ENCODE peak calls at places on chromosome 21, in eight cellular contexts. One of them, this sample, is unnamed.

GRCh38 chr21:33951276-33952178 is 35.9 kb upstream of the ATP5PO start:
- DNase-seq in iPS DF 6.9: no peak
- DNase-seq in OCI-LY7: peak; percentile 18
- DNase-seq in left ventricle myocardium inferior: no peak
- DNase-seq in adrenal gland: no peak
- DNase-seq in sigmoid colon: no peak
- DNase-seq in thoracic aorta: no peak
- DNase-seq in fibroblast of lung: peak; percentile 43
- DNase-seq in this sample: no peak

GRCh38 chr21:27418338-27418737 is 451.4 kb upstream of the ADAMTS5 start:
- DNase-seq in iPS DF 6.9: no peak
- DNase-seq in OCI-LY7: no peak
- DNase-seq in left ventricle myocardium inferior: no peak
- DNase-seq in adrenal gland: no peak
- DNase-seq in sigmoid colon: no peak
- DNase-seq in thoracic aorta: no peak
- DNase-seq in fibroblast of lung: no peak
- DNase-seq in this sample: no peak

GRCh38 chr21:43957629-43958362 is 54.3 kb upstream of the TRAPPC10 start:
- DNase-seq in iPS DF 6.9: no peak
- DNase-seq in OCI-LY7: no peak
- DNase-seq in left ventricle myocardium inferior: no peak
- DNase-seq in adrenal gland: no peak
- DNase-seq in sigmoid colon: no peak
- DNase-seq in thoracic aorta: no peak
- DNase-seq in fibroblast of lung: no peak
- DNase-seq in this sample: no peak

GRCh38 chr21:43866659-43867331 is 1.8 kb downstream of the AGPAT3 start:
- DNase-seq in iPS DF 6.9: no peak
- DNase-seq in OCI-LY7: no peak
- DNase-seq in left ventricle myocardium inferior: no peak
- DNase-seq in adrenal gland: no peak
- DNase-seq in sigmoid colon: no peak
- DNase-seq in thoracic aorta: no peak
- DNase-seq in fibroblast of lung: no peak
- DNase-seq in this sample: no peak

GRCh38 chr21:38544681-38545080 is 46.4 kb upstream of the ERG start:
- DNase-seq in iPS DF 6.9: no peak
- DNase-seq in OCI-LY7: no peak
- DNase-seq in left ventricle myocardium inferior: no peak
- DNase-seq in adrenal gland: no peak
- DNase-seq in sigmoid colon: no peak
- DNase-seq in thoracic aorta: no peak
- DNase-seq in fibroblast of lung: peak; percentile 60
- DNase-seq in this sample: no peak

GRCh38 chr21:19908386-19908785 is 1089.8 kb upstream of the NCAM2 start:
- DNase-seq in iPS DF 6.9: no peak
- DNase-seq in OCI-LY7: no peak
- DNase-seq in left ventricle myocardium inferior: no peak
- DNase-seq in adrenal gland: no peak
- DNase-seq in sigmoid colon: no peak
- DNase-seq in thoracic aorta: no peak
- DNase-seq in fibroblast of lung: no peak
- DNase-seq in this sample: no peak

GRCh38 chr21:28479660-28480059 is 513.0 kb downstream of the LTN1 start:
- DNase-seq in iPS DF 6.9: no peak
- DNase-seq in OCI-LY7: no peak
- DNase-seq in left ventricle myocardium inferior: no peak
- DNase-seq in adrenal gland: no peak
- DNase-seq in sigmoid colon: no peak
- DNase-seq in thoracic aorta: no peak
- DNase-seq in fibroblast of lung: no peak
- DNase-seq in this sample: no peak

GRCh38 chr21:37060296-37060695 is 12.6 kb downstream of the PIGP start:
- DNase-seq in iPS DF 6.9: no peak
- DNase-seq in OCI-LY7: peak; percentile 26
- DNase-seq in left ventricle myocardium inferior: no peak
- DNase-seq in adrenal gland: peak; percentile 61
- DNase-seq in sigmoid colon: no peak
- DNase-seq in thoracic aorta: no peak
- DNase-seq in fibroblast of lung: peak; percentile 96
- DNase-seq in this sample: peak; percentile 89

GRCh38 chr21:32916522-32917099 is 109.1 kb upstream of the OLIG2 start:
- DNase-seq in iPS DF 6.9: no peak
- DNase-seq in OCI-LY7: peak; percentile 31
- DNase-seq in left ventricle myocardium inferior: no peak
- DNase-seq in adrenal gland: no peak
- DNase-seq in sigmoid colon: no peak
- DNase-seq in thoracic aorta: no peak
- DNase-seq in fibroblast of lung: no peak
- DNase-seq in this sample: no peak

GRCh38 chr21:34552324-34553198 is 40.6 kb upstream of the KCNE1 start:
- DNase-seq in iPS DF 6.9: no peak
- DNase-seq in OCI-LY7: no peak
- DNase-seq in left ventricle myocardium inferior: no peak
- DNase-seq in adrenal gland: no peak
- DNase-seq in sigmoid colon: no peak
- DNase-seq in thoracic aorta: no peak
- DNase-seq in fibroblast of lung: no peak
- DNase-seq in this sample: peak; percentile 53

GRCh38 chr21:15301014-15301413 is 236.2 kb upstream of the NRIP1 start:
- DNase-seq in iPS DF 6.9: no peak
- DNase-seq in OCI-LY7: peak; percentile 51
- DNase-seq in left ventricle myocardium inferior: no peak
- DNase-seq in adrenal gland: no peak
- DNase-seq in sigmoid colon: no peak
- DNase-seq in thoracic aorta: no peak
- DNase-seq in fibroblast of lung: peak; percentile 78
- DNase-seq in this sample: no peak

GRCh38 chr21:28636988-28637691 is 355.5 kb downstream of the LTN1 start:
- DNase-seq in iPS DF 6.9: no peak
- DNase-seq in OCI-LY7: no peak
- DNase-seq in left ventricle myocardium inferior: no peak
- DNase-seq in adrenal gland: no peak
- DNase-seq in sigmoid colon: no peak
- DNase-seq in thoracic aorta: no peak
- DNase-seq in fibroblast of lung: peak; percentile 98
- DNase-seq in this sample: peak; percentile 81

GRCh38 chr21:19246018-19246417 is 842.4 kb upstream of the TMPRSS15 start:
- DNase-seq in iPS DF 6.9: no peak
- DNase-seq in OCI-LY7: no peak
- DNase-seq in left ventricle myocardium inferior: no peak
- DNase-seq in adrenal gland: no peak
- DNase-seq in sigmoid colon: no peak
- DNase-seq in thoracic aorta: no peak
- DNase-seq in fibroblast of lung: no peak
- DNase-seq in this sample: no peak

GRCh38 chr21:16587141-16587570 is 857.4 kb downstream of the USP25 start:
- DNase-seq in iPS DF 6.9: no peak
- DNase-seq in OCI-LY7: no peak
- DNase-seq in left ventricle myocardium inferior: peak; percentile 53
- DNase-seq in adrenal gland: peak; percentile 89
- DNase-seq in sigmoid colon: peak; percentile 69
- DNase-seq in thoracic aorta: no peak
- DNase-seq in fibroblast of lung: peak; percentile 82
- DNase-seq in this sample: no peak

GRCh38 chr21:23438081-23438480 is 2169.2 kb downstream of the MRPL39 start:
- DNase-seq in iPS DF 6.9: no peak
- DNase-seq in OCI-LY7: no peak
- DNase-seq in left ventricle myocardium inferior: no peak
- DNase-seq in adrenal gland: no peak
- DNase-seq in sigmoid colon: no peak
- DNase-seq in thoracic aorta: no peak
- DNase-seq in fibroblast of lung: no peak
- DNase-seq in this sample: no peak
- H3K4me1 ChIP-seq in iPS DF 6.9: no peaks in the 10 kb centered on the region
- H3K4me1 ChIP-seq in OCI-LY7: no peaks in the 10 kb centered on the region
- H3K4me1 ChIP-seq in left ventricle myocardium inferior: no peaks in the 10 kb centered on the region
- H3K4me1 ChIP-seq in adrenal gland: no peaks in the 10 kb centered on the region
- H3K4me1 ChIP-seq in sigmoid colon: no peaks in the 10 kb centered on the region
- H3K4me1 ChIP-seq in thoracic aorta: no peaks in the 10 kb centered on the region
- H3K4me1 ChIP-seq in fibroblast of lung: no peaks in the 10 kb centered on the region
- H3K4me1 ChIP-seq in this sample: no peaks in the 10 kb centered on the region

GRCh38 chr21:31729622-31730343 is 2.1 kb downstream of the SCAF4 start:
- DNase-seq in iPS DF 6.9: no peak
- DNase-seq in OCI-LY7: no peak
- DNase-seq in left ventricle myocardium inferior: no peak
- DNase-seq in adrenal gland: no peak
- DNase-seq in sigmoid colon: no peak
- DNase-seq in thoracic aorta: no peak
- DNase-seq in fibroblast of lung: no peak
- DNase-seq in this sample: no peak
- H3K4me1 ChIP-seq in iPS DF 6.9: peaks cover 8% of the 10 kb centered on the region
- H3K4me1 ChIP-seq in OCI-LY7: peaks cover 50% of the 10 kb centered on the region
- H3K4me1 ChIP-seq in left ventricle myocardium inferior: peaks cover 82% of the 10 kb centered on the region
- H3K4me1 ChIP-seq in adrenal gland: no peaks in the 10 kb centered on the region
- H3K4me1 ChIP-seq in sigmoid colon: peaks cover 65% of the 10 kb centered on the region
- H3K4me1 ChIP-seq in thoracic aorta: peaks cover 32% of the 10 kb centered on the region
- H3K4me1 ChIP-seq in fibroblast of lung: peaks cover 18% of the 10 kb centered on the region
- H3K4me1 ChIP-seq in this sample: peaks cover 33% of the 10 kb centered on the region

GRCh38 chr21:26125433-26126167 is 45.0 kb downstream of the APP start:
- DNase-seq in iPS DF 6.9: no peak
- DNase-seq in OCI-LY7: no peak
- DNase-seq in left ventricle myocardium inferior: no peak
- DNase-seq in adrenal gland: no peak
- DNase-seq in sigmoid colon: no peak
- DNase-seq in thoracic aorta: no peak
- DNase-seq in fibroblast of lung: no peak
- DNase-seq in this sample: no peak

GRCh38 chr21:26127073-26127814 is 43.3 kb downstream of the APP start:
- DNase-seq in iPS DF 6.9: no peak
- DNase-seq in OCI-LY7: no peak
- DNase-seq in left ventricle myocardium inferior: no peak
- DNase-seq in adrenal gland: no peak
- DNase-seq in sigmoid colon: no peak
- DNase-seq in thoracic aorta: no peak
- DNase-seq in fibroblast of lung: no peak
- DNase-seq in this sample: no peak

GRCh38 chr21:26124421-26124833 is 46.1 kb downstream of the APP start:
- DNase-seq in iPS DF 6.9: no peak
- DNase-seq in OCI-LY7: no peak
- DNase-seq in left ventricle myocardium inferior: no peak
- DNase-seq in adrenal gland: no peak
- DNase-seq in sigmoid colon: no peak
- DNase-seq in thoracic aorta: no peak
- DNase-seq in fibroblast of lung: peak; percentile 64
- DNase-seq in this sample: peak; percentile 33

GRCh38 chr21:26124896-26125295 is 45.7 kb downstream of the APP start:
- DNase-seq in iPS DF 6.9: no peak
- DNase-seq in OCI-LY7: no peak
- DNase-seq in left ventricle myocardium inferior: no peak
- DNase-seq in adrenal gland: peak; percentile 25
- DNase-seq in sigmoid colon: no peak
- DNase-seq in thoracic aorta: no peak
- DNase-seq in fibroblast of lung: no peak
- DNase-seq in this sample: no peak

DNA sequence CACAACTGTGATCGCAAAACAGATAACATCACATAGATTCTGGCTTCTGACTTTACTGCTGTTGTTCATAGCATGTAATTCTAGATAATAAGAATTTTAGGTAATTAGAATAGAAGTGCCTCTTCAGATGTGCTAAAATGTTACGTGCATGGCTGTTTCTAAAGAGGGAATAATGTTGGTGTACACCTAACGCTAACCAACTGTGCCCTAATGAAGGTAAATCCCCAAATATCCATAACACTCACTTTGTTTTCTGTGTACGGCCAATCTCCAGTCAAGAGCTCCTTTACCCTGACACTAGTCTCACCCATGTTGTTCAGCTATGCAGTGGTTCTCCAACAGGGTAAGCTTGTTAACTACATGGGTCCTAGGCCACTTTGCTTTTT is 44.4 kb downstream of the APP start:
- DNase-seq in iPS DF 6.9: no peak
- DNase-seq in OCI-LY7: no peak
- DNase-seq in left ventricle myocardium inferior: no peak
- DNase-seq in adrenal gland: no peak
- DNase-seq in sigmoid colon: no peak
- DNase-seq in thoracic aorta: no peak
- DNase-seq in fibroblast of lung: no peak
- DNase-seq in this sample: no peak
- H3K4me1 ChIP-seq in iPS DF 6.9: peaks cover 9% of the 10 kb centered on the region
- H3K4me1 ChIP-seq in OCI-LY7: no peaks in the 10 kb centered on the region
- H3K4me1 ChIP-seq in left ventricle myocardium inferior: peaks cover 86% of the 10 kb centered on the region
- H3K4me1 ChIP-seq in adrenal gland: peaks cover 27% of the 10 kb centered on the region
- H3K4me1 ChIP-seq in sigmoid colon: peaks cover 69% of the 10 kb centered on the region
- H3K4me1 ChIP-seq in thoracic aorta: peaks cover 23% of the 10 kb centered on the region
- H3K4me1 ChIP-seq in fibroblast of lung: peaks cover 9% of the 10 kb centered on the region
- H3K4me1 ChIP-seq in this sample: peaks cover 67% of the 10 kb centered on the region

GRCh38 chr21:29939859-29940245 is at the start of gene GRIK1:
- DNase-seq in iPS DF 6.9: no peak
- DNase-seq in OCI-LY7: no peak
- DNase-seq in left ventricle myocardium inferior: no peak
- DNase-seq in adrenal gland: no peak
- DNase-seq in sigmoid colon: no peak
- DNase-seq in thoracic aorta: no peak
- DNase-seq in fibroblast of lung: peak; percentile 4
- DNase-seq in this sample: no peak
- H3K4me1 ChIP-seq in iPS DF 6.9: no peaks in the 10 kb centered on the region
- H3K4me1 ChIP-seq in OCI-LY7: no peaks in the 10 kb centered on the region
- H3K4me1 ChIP-seq in left ventricle myocardium inferior: peaks cover 10% of the 10 kb centered on the region
- H3K4me1 ChIP-seq in adrenal gland: no peaks in the 10 kb centered on the region
- H3K4me1 ChIP-seq in sigmoid colon: no peaks in the 10 kb centered on the region
- H3K4me1 ChIP-seq in thoracic aorta: no peaks in the 10 kb centered on the region
- H3K4me1 ChIP-seq in fibroblast of lung: no peaks in the 10 kb centered on the region
- H3K4me1 ChIP-seq in this sample: no peaks in the 10 kb centered on the region

GRCh38 chr21:45155910-45156309 is 81.5 kb downstream of the ADARB1 start:
- DNase-seq in iPS DF 6.9: no peak
- DNase-seq in OCI-LY7: no peak
- DNase-seq in left ventricle myocardium inferior: no peak
- DNase-seq in adrenal gland: no peak
- DNase-seq in sigmoid colon: peak; percentile 55
- DNase-seq in thoracic aorta: no peak
- DNase-seq in fibroblast of lung: no peak
- DNase-seq in this sample: no peak
- H3K4me1 ChIP-seq in iPS DF 6.9: peaks cover 2% of the 10 kb centered on the region
- H3K4me1 ChIP-seq in OCI-LY7: peaks cover 21% of the 10 kb centered on the region
- H3K4me1 ChIP-seq in left ventricle myocardium inferior: peaks cover 22% of the 10 kb centered on the region
- H3K4me1 ChIP-seq in adrenal gland: no peaks in the 10 kb centered on the region
- H3K4me1 ChIP-seq in sigmoid colon: peaks cover 41% of the 10 kb centered on the region
- H3K4me1 ChIP-seq in thoracic aorta: peaks cover 11% of the 10 kb centered on the region
- H3K4me1 ChIP-seq in fibroblast of lung: peaks cover 3% of the 10 kb centered on the region
- H3K4me1 ChIP-seq in this sample: peaks cover 4% of the 10 kb centered on the region

GRCh38 chr21:35953570-35953969 is 106.8 kb downstream of the SETD4 start:
- DNase-seq in iPS DF 6.9: no peak
- DNase-seq in OCI-LY7: no peak
- DNase-seq in left ventricle myocardium inferior: no peak
- DNase-seq in adrenal gland: no peak
- DNase-seq in sigmoid colon: no peak
- DNase-seq in thoracic aorta: no peak
- DNase-seq in fibroblast of lung: no peak
- DNase-seq in this sample: peak; percentile 62
- H3K4me1 ChIP-seq in iPS DF 6.9: no peaks in the 10 kb centered on the region
- H3K4me1 ChIP-seq in OCI-LY7: no peaks in the 10 kb centered on the region
- H3K4me1 ChIP-seq in left ventricle myocardium inferior: no peaks in the 10 kb centered on the region
- H3K4me1 ChIP-seq in adrenal gland: no peaks in the 10 kb centered on the region
- H3K4me1 ChIP-seq in sigmoid colon: no peaks in the 10 kb centered on the region
- H3K4me1 ChIP-seq in thoracic aorta: no peaks in the 10 kb centered on the region
- H3K4me1 ChIP-seq in fibroblast of lung: no peaks in the 10 kb centered on the region
- H3K4me1 ChIP-seq in this sample: no peaks in the 10 kb centered on the region

GRCh38 chr21:42427809-42428419 is 24.2 kb downstream of the UBASH3A start:
- DNase-seq in iPS DF 6.9: no peak
- DNase-seq in OCI-LY7: no peak
- DNase-seq in left ventricle myocardium inferior: no peak
- DNase-seq in adrenal gland: no peak
- DNase-seq in sigmoid colon: no peak
- DNase-seq in thoracic aorta: no peak
- DNase-seq in fibroblast of lung: no peak
- DNase-seq in this sample: no peak
- H3K4me1 ChIP-seq in iPS DF 6.9: no peaks in the 10 kb centered on the region
- H3K4me1 ChIP-seq in OCI-LY7: no peaks in the 10 kb centered on the region
- H3K4me1 ChIP-seq in left ventricle myocardium inferior: no peaks in the 10 kb centered on the region
- H3K4me1 ChIP-seq in adrenal gland: no peaks in the 10 kb centered on the region
- H3K4me1 ChIP-seq in sigmoid colon: no peaks in the 10 kb centered on the region
- H3K4me1 ChIP-seq in thoracic aorta: no peaks in the 10 kb centered on the region
- H3K4me1 ChIP-seq in fibroblast of lung: no peaks in the 10 kb centered on the region
- H3K4me1 ChIP-seq in this sample: no peaks in the 10 kb centered on the region

GRCh38 chr21:41680444-41681335 is 86.2 kb downstream of the RIPK4 start:
- DNase-seq in iPS DF 6.9: no peak
- DNase-seq in OCI-LY7: no peak
- DNase-seq in left ventricle myocardium inferior: no peak
- DNase-seq in adrenal gland: no peak
- DNase-seq in sigmoid colon: no peak
- DNase-seq in thoracic aorta: no peak
- DNase-seq in fibroblast of lung: no peak
- DNase-seq in this sample: no peak
- H3K4me1 ChIP-seq in iPS DF 6.9: peaks cover 7% of the 10 kb centered on the region
- H3K4me1 ChIP-seq in OCI-LY7: no peaks in the 10 kb centered on the region
- H3K4me1 ChIP-seq in left ventricle myocardium inferior: peaks cover 12% of the 10 kb centered on the region
- H3K4me1 ChIP-seq in adrenal gland: no peaks in the 10 kb centered on the region
- H3K4me1 ChIP-seq in sigmoid colon: peaks cover 4% of the 10 kb centered on the region
- H3K4me1 ChIP-seq in thoracic aorta: peaks cover 7% of the 10 kb centered on the region
- H3K4me1 ChIP-seq in fibroblast of lung: peaks cover 7% of the 10 kb centered on the region
- H3K4me1 ChIP-seq in this sample: no peaks in the 10 kb centered on the region